ENCODE peak calls at places on chromosome 20, in seven cellular contexts. D is IMR-90, V is brain microvascular endothelial cell, X is GM23338, M is adrenal gland, O is neural progenitor cell, K is body of pancreas. N is an unnamed sample. For H3K27me3, the result is how much of the 10 kb centered on the place peaks cover.

GRCh38 chr20:42277203-42277602 is 659.0 kb upstream of the CHD6 start:
- DNase-seq in O (peak), V (no peak), X (no peak), K (no peak), D (no peak), M (peak), N (no peak)

GRCh38 chr20:10171864-10172751 is 46.5 kb upstream of the SNAP25 start:
- DNase-seq in M (peak), O (peak), V (peak), X (peak), K (peak), D (peak), N (no peak)

GRCh38 chr20:19758888-19759331 is 852 bp downstream of the RIN2 start:
- DNase-seq in V (no peak), M (peak), X (peak), K (peak), D (no peak), O (peak), N (no peak)

GRCh38 chr20:25148982-25149846 is 46.3 kb upstream of the ENTPD6 start:
- DNase-seq in K (no peak), D (no peak), V (no peak), M (no peak), X (no peak), O (no peak), N (no peak)

GRCh38 chr20:37461376-37461775 is 59.7 kb upstream of the NNAT start:
- DNase-seq in O (no peak), M (no peak), V (no peak), X (no peak), K (no peak), D (no peak), N (no peak)

GRCh38 chr20:3515379-3516175 is 44.8 kb downstream of the ATRN start:
- DNase-seq in O (no peak), X (no peak), K (no peak), V (no peak), D (peak), M (no peak), N (no peak)

GRCh38 chr20:61932711-61933480 is 132.8 kb downstream of the TAF4 start:
- DNase-seq in K (no peak), X (no peak), D (no peak), V (no peak), O (no peak), M (no peak), N (no peak)

GRCh38 chr20:24698706-24699206 is 229.3 kb downstream of the SYNDIG1 start:
- DNase-seq in D (no peak), K (no peak), V (no peak), M (peak), O (no peak), X (no peak), N (no peak)

GRCh38 chr20:11302436-11302835 is 615.3 kb upstream of the BTBD3 start:
- DNase-seq in X (no peak), O (no peak), K (no peak), V (no peak), D (peak), M (no peak), N (peak)

GRCh38 chr20:6178537-6178936 is 55.7 kb upstream of the FERMT1 start:
- DNase-seq in K (no peak), D (peak), M (no peak), V (peak), X (peak), O (peak), N (peak)

GRCh38 chr20:53699085-53699717 is 105.6 kb upstream of the ZNF217 start:
- DNase-seq in X (no peak), V (no peak), O (no peak), M (no peak), K (no peak), D (no peak), N (no peak)

GRCh38 chr20:21106171-21106694 is at the start of gene LINC00237:
- DNase-seq in D (no peak), X (peak), K (no peak), M (no peak), V (no peak), O (peak), N (no peak)

GRCh38 chr20:43102394-43102793 is 87.3 kb downstream of the PTPRT start:
- DNase-seq in O (peak), X (peak), D (no peak), V (no peak), K (no peak), M (no peak), N (no peak)

GRCh38 chr20:52054123-52054522 is 137.5 kb downstream of the ZFP64 start:
- DNase-seq in V (no peak), K (no peak), O (no peak), X (no peak), M (no peak), D (no peak), N (no peak)

GRCh38 chr20:50385733-50386640 is 124.2 kb upstream of the PTPN1 start:
- DNase-seq in K (no peak), V (no peak), M (no peak), O (no peak), D (peak), X (no peak), N (no peak)

GRCh38 chr20:15902493-15902892 is 670.8 kb downstream of the KIF16B start:
- DNase-seq in X (peak), V (peak), D (no peak), O (peak), M (no peak), K (no peak), N (no peak)

GRCh38 chr20:59006864-59007757 is at the start of gene CTSZ:
- DNase-seq in M (no peak), K (peak), D (no peak), V (no peak), O (peak), X (peak), N (no peak)

GRCh38 chr20:15632680-15633079 is 940.6 kb downstream of the KIF16B start:
- DNase-seq in V (no peak), D (no peak), X (no peak), K (no peak), O (no peak), M (no peak), N (no peak)

GRCh38 chr20:10761232-10761631 is 87.4 kb upstream of the JAG1 start:
- DNase-seq in D (peak), X (no peak), M (no peak), V (peak), K (no peak), O (no peak), N (peak)

GRCh38 chr20:6765469-6766058 is 1.9 kb upstream of the BMP2 start:
- DNase-seq in M (no peak), X (peak), K (no peak), V (peak), D (peak), O (peak), N (peak)

GRCh38 chr20:21739161-21739560 is 33.7 kb downstream of the PAX1 start:
- DNase-seq in D (no peak), O (no peak), K (no peak), X (no peak), V (no peak), M (no peak), N (no peak)

GRCh38 chr20:6169251-6169650 is 46.4 kb upstream of the FERMT1 start:
- DNase-seq in O (no peak), M (no peak), D (peak), X (no peak), V (peak), K (no peak), N (no peak)

GRCh38 chr20:12023169-12023795 is 105.6 kb downstream of the BTBD3 start:
- DNase-seq in V (no peak), X (no peak), O (no peak), M (no peak), D (no peak), K (no peak), N (no peak)

GRCh38 chr20:41047279-41047974 is 18.8 kb downstream of the TOP1 start:
- DNase-seq in V (no peak), X (peak), O (peak), D (no peak), M (no peak), K (no peak), N (no peak)

GRCh38 chr20:61459705-61460104 is 207.6 kb downstream of the CDH4 start:
- DNase-seq in K (no peak), V (no peak), M (no peak), O (no peak), X (no peak), D (no peak), N (no peak)

DNA sequence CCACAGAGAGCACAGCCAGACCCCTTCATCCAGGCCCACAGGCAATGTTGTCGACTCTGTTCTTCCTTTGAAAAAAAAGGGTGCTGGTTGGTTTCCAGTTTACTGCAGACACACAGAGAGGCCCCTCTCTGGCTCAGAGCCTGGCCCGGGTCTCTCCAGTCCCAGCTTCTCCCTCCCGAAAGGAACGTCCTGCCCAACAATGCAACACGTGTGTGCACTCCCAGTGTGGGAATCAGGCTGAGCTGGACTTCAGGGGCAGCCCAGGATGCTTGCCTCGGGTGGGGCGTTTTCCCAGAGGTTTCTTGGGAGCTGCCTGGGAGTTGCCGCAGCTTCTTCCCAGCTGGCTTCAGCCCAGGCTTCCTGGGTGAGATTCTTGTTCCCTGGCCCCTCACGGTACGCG is 4.6 kb upstream of the NKAIN4 start:
- DNase-seq in M (no peak), O (no peak), V (no peak), K (no peak), D (no peak), X (no peak), N (no peak)
- H3K27me3 ChIP-seq in M (under half), O (under half), V (under half), K (under half), D (half or more), X (under half), N (half or more)

GRCh38 chr20:38962044-38962897 is at the start of gene DHX35:
- DNase-seq in V (peak), O (peak), M (peak), X (peak), K (peak), D (peak), N (peak)
- TF ChIP-seq CTCF in V (peak), O (peak), M (peak), X (no peak), K (peak), D (peak), N (peak)

DNA sequence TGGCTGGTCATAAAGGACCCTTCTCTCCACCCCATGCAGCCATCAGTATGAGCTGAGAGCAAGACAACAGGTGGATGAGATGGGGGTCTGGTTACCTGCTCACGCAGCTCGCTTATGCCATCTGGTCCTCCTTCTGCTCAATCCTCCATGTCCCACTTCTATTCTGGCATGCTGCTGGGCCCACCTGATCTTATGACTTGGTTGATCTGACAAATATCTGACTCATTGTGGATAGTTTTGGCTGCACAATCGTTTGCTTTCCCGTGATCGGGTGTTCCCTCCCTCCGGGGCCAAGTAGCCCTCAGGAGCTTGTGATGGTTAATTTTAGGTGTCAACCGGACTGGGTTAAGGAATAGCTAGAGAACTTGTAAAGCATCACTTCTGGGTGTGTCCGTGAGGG is 26.6 kb upstream of the ELMO2 start:
- DNase-seq in O (no peak), M (no peak), V (no peak), D (no peak), X (no peak), K (no peak), N (no peak)
- H3K27me3 ChIP-seq in O (under half), M (under half), V (under half), D (under half), X (under half), K (under half), N (under half)

GRCh38 chr20:57483287-57484050 is 41.5 kb downstream of the CTCFL start:
- DNase-seq in X (no peak), D (no peak), O (no peak), M (no peak), V (no peak), K (no peak), N (no peak)
- TF ChIP-seq CTCF in X (no peak), D (no peak), O (no peak), M (no peak), V (no peak), K (no peak), N (no peak)

GRCh38 chr20:33332905-33333456 is 50.0 kb downstream of the BPIFB1 start:
- DNase-seq in K (no peak), X (no peak), D (no peak), V (no peak), M (no peak), O (no peak), N (no peak)

GRCh38 chr20:33325350-33325749 is 42.3 kb downstream of the BPIFB1 start:
- DNase-seq in K (no peak), V (no peak), O (no peak), M (no peak), D (no peak), X (no peak), N (no peak)

GRCh38 chr20:33333616-33334015 is 50.6 kb downstream of the BPIFB1 start:
- DNase-seq in K (no peak), O (no peak), M (no peak), X (no peak), V (no peak), D (no peak), N (no peak)

GRCh38 chr20:33328157-33328556 is 45.1 kb downstream of the BPIFB1 start:
- DNase-seq in M (no peak), K (no peak), O (no peak), X (no peak), D (no peak), V (no peak), N (no peak)

GRCh38 chr20:33328738-33329137 is 45.7 kb downstream of the BPIFB1 start:
- DNase-seq in O (no peak), V (no peak), X (no peak), M (no peak), D (no peak), K (no peak), N (no peak)
- H3K27me3 ChIP-seq in O (under half), V (under half), X (under half), M (under half), D (half or more), K (under half), N (under half)

GRCh38 chr20:46099491-46100287 is 9.9 kb upstream of the NCOA5 start:
- DNase-seq in K (no peak), O (peak), D (no peak), V (no peak), M (no peak), X (peak), N (no peak)
- TF ChIP-seq CTCF in K (no peak), O (peak), D (no peak), V (peak), M (no peak), X (peak), N (no peak)

GRCh38 chr20:48766205-48766604 is 61.6 kb downstream of the PREX1 start:
- DNase-seq in D (no peak), O (no peak), K (no peak), V (no peak), M (no peak), X (no peak), N (no peak)
- H3K27me3 ChIP-seq in D (under half), O (under half), K (under half), V (under half), M (under half), X (under half), N (under half)